ENCODE peak calls at places on chromosome 5, in nine cellular contexts. B, H, N, M, O, L, K, A and Y are unnamed samples.
A peak's percentile ranks its signal among the peaks of the same experiment; 100 is the strongest.

GRCh38 chr5:115624994-115625393 is 842 bp downstream of the TMED7 start:
- DNase-seq in B (no peak), H (no peak), N (no peak), M (no peak), O (no peak), L (no peak), K (no peak), A (no peak), Y (no peak)

GRCh38 chr5:56426658-56427057 is 193.5 kb upstream of the ANKRD55 start:
- DNase-seq in B (no peak), H (no peak), N (no peak), M (no peak), O (no peak), L (no peak), K (no peak), A (no peak), Y (no peak)

GRCh38 chr5:113804264-113804663 is 290.8 kb downstream of the YTHDC2 start:
- DNase-seq in B (no peak), H (no peak), N (no peak), M (no peak), O (no peak), L (no peak), K (no peak), A (no peak), Y (no peak)

GRCh38 chr5:84032404-84032803 is 311.7 kb upstream of the HAPLN1 start:
- DNase-seq in B (no peak), H (no peak), N (no peak), M (no peak), O (no peak), L (no peak), K (no peak), A (no peak), Y (no peak)

GRCh38 chr5:123879071-123879470 is 367.1 kb downstream of the CSNK1G3 start:
- DNase-seq in B (no peak), H (no peak), N (no peak), M (no peak), O (no peak), L (no peak), K (no peak), A (no peak), Y (no peak)

GRCh38 chr5:67495072-67495471 is 298.5 kb upstream of the CD180 start:
- DNase-seq in B (no peak), H (no peak), N (no peak), M (no peak), O (no peak), L (no peak), K (no peak), A (no peak), Y (no peak)

GRCh38 chr5:81549123-81549522 is 155.2 kb upstream of the ACOT12 start:
- DNase-seq in B (no peak), H (no peak), N (no peak), M (no peak), O (no peak), L (no peak), K (no peak), A (no peak), Y (no peak)

GRCh38 chr5:179964015-179964414 is 56.3 kb upstream of the TBC1D9B start:
- DNase-seq in B (no peak), H (no peak), N (no peak), M (no peak), O (no peak), L (no peak), K (no peak), A (no peak), Y (no peak)

GRCh38 chr5:6712136-6712581 is 1.1 kb upstream of the TENT4A start:
- DNase-seq in B (peak; percentile 58), H (peak; percentile 55), N (peak; percentile 73), M (peak; percentile 69), O (peak; percentile 66), L (peak; percentile 36), K (peak; percentile 27), A (no peak), Y (peak; percentile 18)

GRCh38 chr5:111372799-111373198 is 139.5 kb downstream of the STARD4 start:
- DNase-seq in B (no peak), H (no peak), N (no peak), M (no peak), O (no peak), L (no peak), K (no peak), A (no peak), Y (no peak)

GRCh38 chr5:138884554-138884953 is 9.4 kb upstream of the LRRTM2 start:
- DNase-seq in B (no peak), H (no peak), N (no peak), M (no peak), O (no peak), L (no peak), K (no peak), A (no peak), Y (no peak)